ENCODE peak calls at places on chromosomes 11 and 22, in four cellular contexts. K is ovary, L is colonic mucosa, Y is HCT116. D is an unnamed sample.

GRCh38 chr11:78733031-78733430 is 158.4 kb upstream of the NARS2 start:
- DNase-seq in K (no peak), L (no peak), Y (no peak), D (no peak)

GRCh38 chr22:42277988-42278776 is 7.7 kb upstream of the TCF20 start:
- DNase-seq in K (peak; percentile 15), L (no peak), Y (no peak), D (no peak)

GRCh38 chr11:131460931-131461330 is 90.5 kb downstream of the NTM start:
- DNase-seq in K (no peak), L (no peak), Y (no peak), D (no peak)

GRCh38 chr11:118010738-118011461 is 24.7 kb downstream of the IL10RA start:
- DNase-seq in K (no peak), L (peak; percentile 43), Y (no peak), D (no peak)

GRCh38 chr22:29148036-29148435 is 57.7 kb upstream of the EMID1 start:
- DNase-seq in K (no peak), L (no peak), Y (no peak), D (no peak)

GRCh38 chr22:46971141-46971775 is 208.8 kb downstream of the TBC1D22A start:
- DNase-seq in K (no peak), L (no peak), Y (no peak), D (no peak)

GRCh38 chr11:64613648-64614047 is 22.6 kb downstream of the SLC22A12 start:
- DNase-seq in K (no peak), L (no peak), Y (no peak), D (no peak)

GRCh38 chr11:73623651-73624050 is 22.7 kb upstream of the PLEKHB1 start:
- DNase-seq in K (no peak), L (no peak), Y (no peak), D (no peak)

GRCh38 chr11:5605849-5606248 is 9.4 kb downstream of the TRIM6 start:
- DNase-seq in K (no peak), L (no peak), Y (no peak), D (peak; percentile 85)

GRCh38 chr22:20577045-20577444 is 69.6 kb downstream of the MED15 start:
- DNase-seq in K (no peak), L (no peak), Y (no peak), D (no peak)

GRCh38 chr11:128213461-128213860 is 373.9 kb downstream of the ETS1 start:
- DNase-seq in K (no peak), L (no peak), Y (no peak), D (no peak)

GRCh38 chr11:116875194-116875593 is 37.8 kb upstream of the APOA1 start:
- DNase-seq in K (no peak), L (no peak), Y (no peak), D (no peak)

GRCh38 chr11:26947379-26947844 is 46.5 kb upstream of the FIBIN start:
- DNase-seq in K (peak; percentile 39), L (peak; percentile 35), Y (no peak), D (peak; percentile 67)

GRCh38 chr22:41367039-41367679 is 14.6 kb upstream of the TEF start:
- DNase-seq in K (peak; percentile 99), L (peak; percentile 96), Y (peak; percentile 71), D (peak; percentile 89)

GRCh38 chr22:42613869-42614268 is 814 bp downstream of the POLDIP3 start:
- DNase-seq in K (no peak), L (no peak), Y (no peak), D (peak; percentile 40)

DNA sequence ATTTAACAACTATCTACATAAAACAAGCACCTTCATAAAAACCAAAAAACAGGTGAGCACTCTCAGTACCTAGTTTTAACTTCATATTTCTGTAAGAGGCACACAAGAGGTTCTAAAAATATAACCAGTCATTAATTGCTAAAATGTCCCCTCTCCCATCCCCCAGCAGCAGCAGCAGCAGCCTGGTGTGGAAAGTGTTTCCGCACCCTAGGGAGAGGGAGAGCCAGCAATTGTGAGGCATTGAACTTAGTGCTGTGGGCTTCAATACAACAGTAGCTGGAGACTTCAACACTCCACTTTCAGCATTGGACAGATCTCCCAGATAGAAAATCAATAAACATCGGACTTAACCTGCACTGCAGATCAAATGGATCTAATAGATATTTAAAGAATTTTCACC is 1158.5 kb downstream of the JRKL start:
- DNase-seq in K (no peak), L (no peak), Y (no peak), D (no peak)
- H3K27me3 ChIP-seq in K (no peaks in the 10 kb centered on the region), L (no peaks in the 10 kb centered on the region), Y (no peaks in the 10 kb centered on the region), D (no peaks in the 10 kb centered on the region)

GRCh38 chr11:115377882-115378296 is 126.3 kb downstream of the CADM1 start:
- DNase-seq in K (no peak), L (no peak), Y (no peak), D (peak; percentile 86)

GRCh38 chr11:115379528-115379927 is 124.7 kb downstream of the CADM1 start:
- DNase-seq in K (no peak), L (no peak), Y (no peak), D (no peak)

GRCh38 chr11:115385211-115385610 is 119.0 kb downstream of the CADM1 start:
- DNase-seq in K (no peak), L (no peak), Y (no peak), D (no peak)

GRCh38 chr11:115384236-115384635 is 120.0 kb downstream of the CADM1 start:
- DNase-seq in K (no peak), L (no peak), Y (no peak), D (no peak)

DNA sequence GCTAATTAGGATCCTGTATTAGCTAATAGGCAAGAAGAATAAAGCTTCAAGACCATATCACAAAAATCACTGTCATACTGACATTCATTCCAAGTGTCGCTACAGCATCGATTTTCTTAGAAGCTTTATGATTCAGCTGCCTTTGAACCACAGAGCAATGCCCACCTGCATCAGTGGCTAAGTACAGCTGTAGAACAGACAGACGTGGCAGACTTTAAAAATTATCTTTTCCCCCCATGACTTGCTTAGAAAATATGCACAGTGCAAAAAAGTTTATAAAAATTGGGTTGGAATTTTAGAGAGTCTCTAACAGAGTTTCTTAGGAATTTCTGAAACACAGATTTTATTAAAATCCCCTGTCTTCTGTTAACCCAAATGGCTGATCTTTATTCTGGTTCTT is 120.8 kb downstream of the CADM1 start:
- DNase-seq in K (no peak), L (no peak), Y (no peak), D (no peak)
- H3K27me3 ChIP-seq in K (no peaks in the 10 kb centered on the region), L (no peaks in the 10 kb centered on the region), Y (no peaks in the 10 kb centered on the region), D (no peaks in the 10 kb centered on the region)

DNA sequence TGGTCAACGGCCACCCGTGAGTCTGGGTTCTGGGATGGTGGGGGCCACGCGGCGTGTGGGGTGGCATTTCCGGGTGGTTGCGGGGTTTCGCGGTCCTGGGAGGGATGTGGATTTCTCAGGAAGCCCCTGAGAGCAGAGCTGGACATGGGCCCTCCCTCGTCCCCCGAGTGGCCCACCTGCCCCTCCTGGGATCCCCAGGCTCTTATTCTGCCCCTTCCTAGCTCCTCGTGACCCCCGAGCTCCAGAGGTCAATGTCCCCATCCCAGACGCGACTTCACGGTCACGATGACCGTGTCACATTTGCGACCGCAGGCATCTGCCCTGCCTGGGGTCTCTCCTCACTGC is 4.4 kb downstream of the MUC5AC start:
- DNase-seq in K (no peak), L (no peak), Y (no peak), D (no peak)
- H3K27me3 ChIP-seq in K (no peaks in the 10 kb centered on the region), L (no peaks in the 10 kb centered on the region), Y (no peaks in the 10 kb centered on the region), D (no peaks in the 10 kb centered on the region)

DNA sequence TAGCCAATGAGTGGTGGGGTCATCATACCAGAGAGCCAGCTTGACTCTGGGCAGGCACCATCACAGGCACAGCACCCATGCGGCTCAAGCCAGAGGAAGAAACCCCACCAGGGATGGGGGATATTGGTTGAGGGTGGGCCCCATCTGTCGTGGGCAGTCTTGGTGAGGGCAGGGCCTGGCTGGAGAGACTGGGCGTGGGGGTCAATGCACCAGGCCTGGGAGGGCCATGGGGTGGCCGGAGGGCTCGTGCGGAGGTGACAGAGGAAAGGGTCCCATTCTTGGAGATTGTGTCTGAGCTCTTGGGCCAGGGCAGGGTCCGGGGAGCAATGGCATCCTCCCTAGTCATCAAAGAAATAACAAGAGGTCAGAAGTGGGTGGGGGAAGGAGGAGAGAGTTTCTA is 1.6 kb upstream of the VSIG2 start:
- DNase-seq in K (no peak), L (no peak), Y (no peak), D (no peak)
- H3K27me3 ChIP-seq in K (no peaks in the 10 kb centered on the region), L (no peaks in the 10 kb centered on the region), Y (no peaks in the 10 kb centered on the region), D (no peaks in the 10 kb centered on the region)